ENCODE peak calls at places on chromosome 21, in nine cellular contexts. One of them, this sample, is unnamed.

GRCh38 chr21:42453301-42454220 is 42.5 kb downstream of the RSPH1 start:
- DNase-seq in activated T-cell treated with anti-CD3 and anti-CD28 coated beads, Interleukin-2, amount 50 U/mL, for 48 hours: no peak
- DNase-seq in psoas muscle: no peak
- DNase-seq in ELR: no peak
- DNase-seq in right atrium auricular region: no peak
- DNase-seq in AG04450: no peak
- DNase-seq in H54: no peak
- DNase-seq in HFFc6: no peak
- DNase-seq in CD8-positive, alpha-beta memory T cell: no peak
- DNase-seq in this sample: no peak

GRCh38 chr21:35139382-35139715 is 90.2 kb upstream of the RUNX1 start:
- DNase-seq in activated T-cell treated with anti-CD3 and anti-CD28 coated beads, Interleukin-2, amount 50 U/mL, for 48 hours: no peak
- DNase-seq in psoas muscle: no peak
- DNase-seq in ELR: no peak
- DNase-seq in right atrium auricular region: no peak
- DNase-seq in AG04450: no peak
- DNase-seq in H54: no peak
- DNase-seq in HFFc6: no peak
- DNase-seq in CD8-positive, alpha-beta memory T cell: no peak
- DNase-seq in this sample: no peak

GRCh38 chr21:44969965-44970755 is 30.3 kb downstream of the SLX9 start:
- DNase-seq in activated T-cell treated with anti-CD3 and anti-CD28 coated beads, Interleukin-2, amount 50 U/mL, for 48 hours: no peak
- DNase-seq in psoas muscle: no peak
- DNase-seq in ELR: peak
- DNase-seq in right atrium auricular region: no peak
- DNase-seq in AG04450: no peak
- DNase-seq in H54: no peak
- DNase-seq in HFFc6: peak
- DNase-seq in CD8-positive, alpha-beta memory T cell: no peak
- DNase-seq in this sample: no peak

GRCh38 chr21:45308211-45309068 is 20.7 kb upstream of the POFUT2 start:
- DNase-seq in activated T-cell treated with anti-CD3 and anti-CD28 coated beads, Interleukin-2, amount 50 U/mL, for 48 hours: no peak
- DNase-seq in psoas muscle: peak
- DNase-seq in ELR: peak
- DNase-seq in right atrium auricular region: no peak
- DNase-seq in AG04450: peak
- DNase-seq in H54: no peak
- DNase-seq in HFFc6: no peak
- DNase-seq in CD8-positive, alpha-beta memory T cell: no peak
- DNase-seq in this sample: no peak

GRCh38 chr21:23853796-23854379 is 1753.4 kb downstream of the MRPL39 start:
- DNase-seq in activated T-cell treated with anti-CD3 and anti-CD28 coated beads, Interleukin-2, amount 50 U/mL, for 48 hours: no peak
- DNase-seq in psoas muscle: no peak
- DNase-seq in ELR: peak
- DNase-seq in right atrium auricular region: no peak
- DNase-seq in AG04450: peak
- DNase-seq in H54: no peak
- DNase-seq in HFFc6: no peak
- DNase-seq in CD8-positive, alpha-beta memory T cell: no peak
- DNase-seq in this sample: no peak

GRCh38 chr21:14968029-14968428 is 96.8 kb downstream of the NRIP1 start:
- DNase-seq in activated T-cell treated with anti-CD3 and anti-CD28 coated beads, Interleukin-2, amount 50 U/mL, for 48 hours: no peak
- DNase-seq in psoas muscle: no peak
- DNase-seq in ELR: no peak
- DNase-seq in right atrium auricular region: no peak
- DNase-seq in AG04450: no peak
- DNase-seq in H54: no peak
- DNase-seq in HFFc6: no peak
- DNase-seq in CD8-positive, alpha-beta memory T cell: no peak
- DNase-seq in this sample: no peak

GRCh38 chr21:39055167-39055767 is 128.0 kb downstream of the PSMG1 start:
- DNase-seq in activated T-cell treated with anti-CD3 and anti-CD28 coated beads, Interleukin-2, amount 50 U/mL, for 48 hours: no peak
- DNase-seq in psoas muscle: no peak
- DNase-seq in ELR: no peak
- DNase-seq in right atrium auricular region: no peak
- DNase-seq in AG04450: no peak
- DNase-seq in H54: no peak
- DNase-seq in HFFc6: no peak
- DNase-seq in CD8-positive, alpha-beta memory T cell: no peak
- DNase-seq in this sample: no peak

GRCh38 chr21:17848228-17848627 is 29.1 kb upstream of the C21orf91 start:
- DNase-seq in activated T-cell treated with anti-CD3 and anti-CD28 coated beads, Interleukin-2, amount 50 U/mL, for 48 hours: peak
- DNase-seq in psoas muscle: peak
- DNase-seq in ELR: peak
- DNase-seq in right atrium auricular region: no peak
- DNase-seq in AG04450: peak
- DNase-seq in H54: peak
- DNase-seq in HFFc6: peak
- DNase-seq in CD8-positive, alpha-beta memory T cell: no peak
- DNase-seq in this sample: peak

GRCh38 chr21:45865106-45865835 is 116.3 kb upstream of the COL6A1 start:
- DNase-seq in activated T-cell treated with anti-CD3 and anti-CD28 coated beads, Interleukin-2, amount 50 U/mL, for 48 hours: no peak
- DNase-seq in psoas muscle: no peak
- DNase-seq in ELR: peak
- DNase-seq in right atrium auricular region: no peak
- DNase-seq in AG04450: peak
- DNase-seq in H54: peak
- DNase-seq in HFFc6: peak
- DNase-seq in CD8-positive, alpha-beta memory T cell: no peak
- DNase-seq in this sample: peak

GRCh38 chr21:16579538-16579937 is 849.8 kb downstream of the USP25 start:
- DNase-seq in activated T-cell treated with anti-CD3 and anti-CD28 coated beads, Interleukin-2, amount 50 U/mL, for 48 hours: no peak
- DNase-seq in psoas muscle: no peak
- DNase-seq in ELR: no peak
- DNase-seq in right atrium auricular region: no peak
- DNase-seq in AG04450: no peak
- DNase-seq in H54: no peak
- DNase-seq in HFFc6: no peak
- DNase-seq in CD8-positive, alpha-beta memory T cell: no peak
- DNase-seq in this sample: no peak

GRCh38 chr21:22395965-22396364 is 1397.8 kb downstream of the NCAM2 start:
- DNase-seq in activated T-cell treated with anti-CD3 and anti-CD28 coated beads, Interleukin-2, amount 50 U/mL, for 48 hours: no peak
- DNase-seq in psoas muscle: no peak
- DNase-seq in ELR: no peak
- DNase-seq in right atrium auricular region: no peak
- DNase-seq in AG04450: no peak
- DNase-seq in H54: no peak
- DNase-seq in HFFc6: no peak
- DNase-seq in CD8-positive, alpha-beta memory T cell: no peak
- DNase-seq in this sample: no peak

GRCh38 chr21:22476726-22477646 is 1478.8 kb downstream of the NCAM2 start:
- DNase-seq in activated T-cell treated with anti-CD3 and anti-CD28 coated beads, Interleukin-2, amount 50 U/mL, for 48 hours: no peak
- DNase-seq in psoas muscle: no peak
- DNase-seq in ELR: no peak
- DNase-seq in right atrium auricular region: no peak
- DNase-seq in AG04450: no peak
- DNase-seq in H54: no peak
- DNase-seq in HFFc6: no peak
- DNase-seq in CD8-positive, alpha-beta memory T cell: no peak
- DNase-seq in this sample: no peak

GRCh38 chr21:29168874-29169273 is 38.4 kb downstream of the MAP3K7CL start:
- DNase-seq in activated T-cell treated with anti-CD3 and anti-CD28 coated beads, Interleukin-2, amount 50 U/mL, for 48 hours: no peak
- DNase-seq in psoas muscle: no peak
- DNase-seq in ELR: peak
- DNase-seq in right atrium auricular region: no peak
- DNase-seq in AG04450: no peak
- DNase-seq in H54: no peak
- DNase-seq in HFFc6: no peak
- DNase-seq in CD8-positive, alpha-beta memory T cell: no peak
- DNase-seq in this sample: no peak

GRCh38 chr21:36120304-36120902 is 14.5 kb upstream of the CBR3 start:
- DNase-seq in activated T-cell treated with anti-CD3 and anti-CD28 coated beads, Interleukin-2, amount 50 U/mL, for 48 hours: no peak
- DNase-seq in psoas muscle: peak
- DNase-seq in ELR: no peak
- DNase-seq in right atrium auricular region: no peak
- DNase-seq in AG04450: no peak
- DNase-seq in H54: no peak
- DNase-seq in HFFc6: no peak
- DNase-seq in CD8-positive, alpha-beta memory T cell: no peak
- DNase-seq in this sample: no peak

GRCh38 chr21:28579986-28580550 is 412.6 kb downstream of the LTN1 start:
- DNase-seq in activated T-cell treated with anti-CD3 and anti-CD28 coated beads, Interleukin-2, amount 50 U/mL, for 48 hours: no peak
- DNase-seq in psoas muscle: no peak
- DNase-seq in ELR: no peak
- DNase-seq in right atrium auricular region: no peak
- DNase-seq in AG04450: no peak
- DNase-seq in H54: no peak
- DNase-seq in HFFc6: no peak
- DNase-seq in CD8-positive, alpha-beta memory T cell: no peak
- DNase-seq in this sample: no peak

GRCh38 chr21:42992943-42993712 is 18.8 kb downstream of the PKNOX1 start:
- DNase-seq in activated T-cell treated with anti-CD3 and anti-CD28 coated beads, Interleukin-2, amount 50 U/mL, for 48 hours: no peak
- DNase-seq in psoas muscle: no peak
- DNase-seq in ELR: peak
- DNase-seq in right atrium auricular region: no peak
- DNase-seq in AG04450: no peak
- DNase-seq in H54: no peak
- DNase-seq in HFFc6: no peak
- DNase-seq in CD8-positive, alpha-beta memory T cell: no peak
- DNase-seq in this sample: no peak

GRCh38 chr21:16608209-16608830 is 878.5 kb downstream of the USP25 start:
- DNase-seq in activated T-cell treated with anti-CD3 and anti-CD28 coated beads, Interleukin-2, amount 50 U/mL, for 48 hours: no peak
- DNase-seq in psoas muscle: no peak
- DNase-seq in ELR: peak
- DNase-seq in right atrium auricular region: no peak
- DNase-seq in AG04450: no peak
- DNase-seq in H54: no peak
- DNase-seq in HFFc6: peak
- DNase-seq in CD8-positive, alpha-beta memory T cell: no peak
- DNase-seq in this sample: peak

GRCh38 chr21:25396135-25396711 is 211.1 kb downstream of the MRPL39 start:
- DNase-seq in activated T-cell treated with anti-CD3 and anti-CD28 coated beads, Interleukin-2, amount 50 U/mL, for 48 hours: peak
- DNase-seq in psoas muscle: no peak
- DNase-seq in ELR: no peak
- DNase-seq in right atrium auricular region: no peak
- DNase-seq in AG04450: no peak
- DNase-seq in H54: no peak
- DNase-seq in HFFc6: no peak
- DNase-seq in CD8-positive, alpha-beta memory T cell: no peak
- DNase-seq in this sample: no peak